ENCODE peak calls at places on chromosomes 11 and 22, in ten cellular contexts. X is cardiac muscle cell; V is GM23338; D is effector memory CD8-positive, alpha-beta T cell; P is OCI-LY7; S is lung; W is HFFc6; K is AG09319; E is SW 1271; M is CD8-positive, alpha-beta T cell. Q is an unnamed sample.

GRCh38 chr11:67311051-67311555 is 7.8 kb downstream of the SSH3 start:
- DNase-seq in V (no peak), E (no peak), X (no peak), K (no peak), P (no peak), D (no peak), W (no peak), M (no peak), S (no peak), Q (no peak)

GRCh38 chr22:36334838-36335603 is 52.7 kb downstream of the MYH9 start:
- DNase-seq in V (no peak), W (peak), E (no peak), X (no peak), S (no peak), M (peak), D (no peak), K (no peak), P (no peak), Q (peak)

GRCh38 chr11:15775051-15775541 is 581.2 kb downstream of the SOX6 start:
- DNase-seq in V (no peak), K (no peak), S (no peak), W (no peak), E (no peak), D (no peak), P (no peak), X (peak), M (no peak), Q (no peak)

GRCh38 chr22:46056169-46057041 is 79.4 kb upstream of the WNT7B start:
- DNase-seq in V (no peak), E (no peak), X (no peak), P (peak), D (no peak), M (no peak), K (no peak), S (no peak), W (peak), Q (no peak)

GRCh38 chr22:40746428-40747220 is 67.3 kb downstream of the MCHR1 start:
- DNase-seq in E (no peak), D (no peak), K (no peak), X (no peak), S (no peak), V (no peak), W (no peak), M (no peak), P (no peak), Q (no peak)

GRCh38 chr22:30212363-30212995 is 34.1 kb downstream of the LIF start:
- DNase-seq in D (no peak), S (peak), P (no peak), E (peak), V (no peak), K (peak), M (no peak), X (no peak), W (peak), Q (no peak)

GRCh38 chr22:21443735-21444421 is 23.3 kb upstream of the TMEM191C start:
- DNase-seq in S (no peak), M (no peak), D (no peak), P (no peak), E (no peak), V (no peak), X (no peak), K (no peak), W (no peak), Q (peak)

GRCh38 chr22:49929553-49929979 is 11.1 kb downstream of the CRELD2 start:
- DNase-seq in E (no peak), M (peak), V (peak), K (no peak), X (peak), S (peak), W (no peak), D (peak), P (peak), Q (peak)

GRCh38 chr11:59267738-59268475 is 55.2 kb upstream of the MPEG1 start:
- DNase-seq in P (no peak), E (no peak), S (no peak), W (no peak), M (no peak), X (no peak), V (no peak), D (no peak), K (no peak), Q (no peak)

GRCh38 chr11:75563978-75564552 is 2.0 kb downstream of the SERPINH1 start:
- DNase-seq in M (no peak), E (no peak), W (peak), X (peak), D (no peak), P (no peak), S (no peak), K (no peak), V (peak), Q (peak)

GRCh38 chr11:19628018-19628417 is 84.6 kb upstream of the NAV2 start:
- DNase-seq in D (no peak), P (no peak), S (peak), V (no peak), E (no peak), X (no peak), K (no peak), M (no peak), W (peak), Q (no peak)

GRCh38 chr22:30238661-30239420 is 7.7 kb downstream of the LIF start:
- DNase-seq in M (no peak), P (no peak), K (no peak), V (peak), D (no peak), S (peak), X (no peak), E (no peak), W (no peak), Q (no peak)

GRCh38 chr22:17831527-17832251 is 57.4 kb upstream of the BID start:
- DNase-seq in E (no peak), M (no peak), K (no peak), D (no peak), P (no peak), W (no peak), X (no peak), S (no peak), V (no peak), Q (no peak)

GRCh38 chr22:49372111-49372529 is 455.6 kb downstream of the BRD1 start:
- DNase-seq in X (no peak), S (no peak), D (no peak), W (no peak), E (no peak), P (no peak), K (no peak), V (no peak), M (peak), Q (no peak)

GRCh38 chr11:96254087-96254486 is 88.9 kb downstream of the MAML2 start:
- DNase-seq in E (no peak), K (no peak), W (no peak), V (peak), M (no peak), S (no peak), D (peak), P (peak), X (peak), Q (no peak)

GRCh38 chr11:1074244-1075221 is at the start of gene MUC2:
- DNase-seq in X (no peak), K (no peak), P (no peak), M (no peak), E (no peak), V (no peak), W (no peak), D (no peak), S (no peak), Q (no peak)

GRCh38 chr11:36024716-36025115 is 80.9 kb downstream of the LDLRAD3 start:
- DNase-seq in E (no peak), W (no peak), S (no peak), D (no peak), P (no peak), M (no peak), K (no peak), X (no peak), V (no peak), Q (no peak)

GRCh38 chr22:36442506-36443197 is 38.8 kb downstream of the TXN2 start:
- DNase-seq in V (no peak), M (no peak), P (no peak), E (no peak), W (no peak), S (no peak), K (no peak), X (no peak), D (no peak), Q (no peak)

GRCh38 chr11:131033151-131033651 is 116.9 kb upstream of the SNX19 start:
- DNase-seq in X (no peak), K (peak), M (no peak), V (peak), W (peak), E (peak), D (no peak), S (no peak), P (no peak), Q (no peak)

GRCh38 chr11:19933132-19933735 is 220.6 kb downstream of the NAV2 start:
- DNase-seq in P (no peak), D (no peak), M (no peak), V (no peak), K (no peak), X (no peak), S (no peak), W (no peak), E (no peak), Q (no peak)

GRCh38 chr11:125329786-125330185 is 165.2 kb downstream of the PKNOX2 start:
- DNase-seq in D (no peak), P (no peak), E (no peak), S (no peak), M (no peak), K (no peak), X (no peak), V (no peak), W (no peak), Q (no peak)

GRCh38 chr22:47207387-47207786 is 444.9 kb downstream of the TBC1D22A start:
- DNase-seq in P (no peak), S (peak), K (no peak), X (no peak), M (no peak), W (no peak), E (no peak), D (no peak), V (no peak), Q (no peak)

GRCh38 chr11:66568124-66568916 is at the start of gene CTSF:
- DNase-seq in W (peak), K (no peak), S (peak), X (peak), M (peak), V (peak), D (peak), P (no peak), E (peak), Q (no peak)

GRCh38 chr11:65047581-65048422 is 6.8 kb downstream of the SAC3D1 start:
- DNase-seq in W (no peak), K (no peak), D (no peak), S (no peak), E (no peak), M (peak), V (peak), P (no peak), X (no peak), Q (no peak)

GRCh38 chr11:75547617-75548054 is 14.4 kb upstream of the SERPINH1 start:
- DNase-seq in X (peak), M (peak), W (peak), P (peak), V (peak), K (no peak), S (peak), E (peak), D (peak), Q (peak)

Q was measured in neural crest cell.